ENCODE peak calls at places on chromosomes 3 and 15, in seven cellular contexts. G is SW 1271, S is frontal cortex, A is epithelial cell of esophagus, T is gastrocnemius medialis, R is head of caudate nucleus, U is stomach. Z is an unnamed sample.

GRCh38 chr3:69292185-69292584 is 93.7 kb downstream of the FRMD4B start:
- DNase-seq in T (no peak), U (no peak), G (no peak), A (peak; percentile 54), R (no peak), S (no peak), Z (no peak)

GRCh38 chr15:79180318-79180717 is 89.7 kb upstream of the RASGRF1 start:
- DNase-seq in R (no peak), U (no peak), A (no peak), G (no peak), S (no peak), T (no peak), Z (no peak)

GRCh38 chr3:186368164-186368563 is 6.1 kb upstream of the DGKG start:
- DNase-seq in R (no peak), A (no peak), G (no peak), U (no peak), S (no peak), T (no peak), Z (no peak)

GRCh38 chr15:70741107-70741511 is 22.2 kb downstream of the UACA start:
- DNase-seq in A (peak; percentile 88), G (peak; percentile 70), S (no peak), R (no peak), T (peak; percentile 92), U (peak; percentile 65), Z (no peak)

GRCh38 chr3:66428733-66429132 is 72.1 kb downstream of the LRIG1 start:
- DNase-seq in A (peak; percentile 95), S (no peak), T (peak; percentile 93), U (peak; percentile 76), R (no peak), G (peak; percentile 40), Z (no peak)

GRCh38 chr15:84079885-84080777 is 155.4 kb upstream of the GOLGA6L4 start:
- DNase-seq in T (no peak), R (peak; percentile 64), G (no peak), A (peak; percentile 44), U (peak; percentile 26), S (peak; percentile 17), Z (no peak)

GRCh38 chr3:165770781-165771180 is 66.4 kb downstream of the BCHE start:
- DNase-seq in T (no peak), A (no peak), R (no peak), S (no peak), U (no peak), G (no peak), Z (no peak)

GRCh38 chr3:52047295-52047960 is 8.9 kb downstream of the DUSP7 start:
- DNase-seq in T (no peak), R (peak; percentile 95), A (peak; percentile 94), S (peak; percentile 60), U (peak; percentile 80), G (no peak), Z (no peak)

GRCh38 chr3:71956716-71957115 is 171.8 kb upstream of the PROK2 start:
- DNase-seq in U (no peak), R (no peak), S (no peak), G (no peak), T (no peak), A (no peak), Z (no peak)

GRCh38 chr3:64341355-64341754 is 116.1 kb upstream of the PRICKLE2 start:
- DNase-seq in S (no peak), T (no peak), A (no peak), G (no peak), U (no peak), R (no peak), Z (no peak)

GRCh38 chr3:52240059-52240885 is 1.3 kb upstream of the TWF2 start:
- DNase-seq in R (peak; percentile 52), U (no peak), T (peak; percentile 67), G (peak; percentile 30), S (no peak), A (peak; percentile 81), Z (no peak)

GRCh38 chr3:120172070-120172469 is 77.8 kb upstream of the GSK3B start:
- DNase-seq in S (no peak), U (no peak), G (no peak), A (peak; percentile 57), T (peak; percentile 11), R (no peak), Z (no peak)